ENCODE peak calls at places on chromosomes 7 and 10, in eight cellular contexts. A is naive thymus-derived CD4-positive, alpha-beta T cell; Q is heart left ventricle; K is HEK293T; L is RCC 7860; P is left cardiac atrium; J is 8988T; R is heart right ventricle. M is an unnamed sample.

GRCh38 chr10:31745612-31746376 is 182.8 kb downstream of the ARHGAP12 start:
- DNase-seq in P (no peak), J (peak; percentile 75), K (no peak), Q (no peak), L (peak; percentile 96), R (no peak), A (no peak), M (peak; percentile 72)

GRCh38 chr10:124027306-124028050 is 65.9 kb downstream of the CHST15 start:
- DNase-seq in A (no peak), J (no peak), P (no peak), K (no peak), R (no peak), L (no peak), Q (no peak), M (no peak)

GRCh38 chr10:74598891-74599566 is 227.4 kb upstream of the KAT6B start:
- DNase-seq in R (no peak), J (no peak), A (no peak), Q (no peak), L (no peak), P (no peak), K (no peak), M (no peak)

GRCh38 chr10:84540022-84540616 is 211.7 kb downstream of the CCSER2 start:
- DNase-seq in R (no peak), L (peak; percentile 83), P (no peak), Q (no peak), J (peak; percentile 49), K (no peak), A (no peak), M (peak; percentile 45)

GRCh38 chr10:66719483-66719882 is 206.4 kb upstream of the LRRTM3 start:
- DNase-seq in P (no peak), Q (no peak), L (no peak), K (no peak), A (no peak), R (no peak), J (no peak), M (no peak)

GRCh38 chr7:104951546-104951945 is 62.5 kb upstream of the KMT2E start:
- DNase-seq in K (no peak), L (no peak), Q (no peak), R (no peak), J (no peak), A (no peak), P (peak; percentile 55), M (no peak)

GRCh38 chr7:139883814-139884213 is 54.8 kb downstream of the TBXAS1 start:
- DNase-seq in Q (no peak), K (no peak), P (no peak), R (no peak), A (no peak), L (peak; percentile 39), J (no peak), M (peak; percentile 82)

GRCh38 chr7:20596653-20597052 is 18.8 kb upstream of the ABCB5 start:
- DNase-seq in A (no peak), K (no peak), Q (no peak), J (no peak), L (peak; percentile 76), P (no peak), R (no peak), M (peak; percentile 50)

GRCh38 chr10:130357951-130358350 is 221.8 kb downstream of the GLRX3 start:
- DNase-seq in K (no peak), A (no peak), J (no peak), L (no peak), Q (no peak), P (no peak), R (no peak), M (no peak)

GRCh38 chr10:126639084-126639483 is 31.4 kb downstream of the C10orf90 start:
- DNase-seq in R (no peak), P (no peak), L (peak; percentile 16), K (no peak), A (no peak), Q (no peak), J (no peak), M (no peak)

GRCh38 chr10:13708256-13708990 is 121.7 kb downstream of the PRPF18 start:
- DNase-seq in K (no peak), P (no peak), R (no peak), A (no peak), J (no peak), L (no peak), Q (no peak), M (no peak)

GRCh38 chr7:112422842-112423496 is 27.3 kb upstream of the IFRD1 start:
- DNase-seq in R (peak; percentile 63), Q (peak; percentile 80), P (peak; percentile 83), K (peak; percentile 55), J (no peak), L (peak; percentile 52), A (no peak), M (peak; percentile 77)

GRCh38 chr10:93150289-93150688 is 76.6 kb downstream of the CYP26A1 start:
- DNase-seq in R (no peak), J (no peak), Q (no peak), K (no peak), A (no peak), P (no peak), L (no peak), M (no peak)

GRCh38 chr10:79245539-79246208 is 101.6 kb upstream of the PPIF start:
- DNase-seq in R (no peak), K (no peak), A (no peak), Q (no peak), J (no peak), P (no peak), L (no peak), M (no peak)

GRCh38 chr7:97149843-97150242 is 32.3 kb downstream of the SDHAF3 start:
- DNase-seq in K (no peak), A (no peak), L (no peak), R (no peak), Q (no peak), J (no peak), P (no peak), M (no peak)

GRCh38 chr7:1103009-1103788 is 15.3 kb downstream of the GPER1 start:
- DNase-seq in R (no peak), A (no peak), Q (no peak), P (no peak), L (no peak), J (no peak), K (no peak), M (no peak)

GRCh38 chr7:20785211-20786048 is 1.3 kb downstream of the SP8 start:
- DNase-seq in Q (no peak), J (no peak), L (no peak), R (no peak), A (no peak), P (no peak), K (peak; percentile 42), M (no peak)

GRCh38 chr10:11009471-11010308 is 8.0 kb upstream of the CELF2 start:
- DNase-seq in K (no peak), L (no peak), J (no peak), A (no peak), R (no peak), Q (no peak), P (no peak), M (no peak)

GRCh38 chr10:48526371-48526821 is 78.5 kb downstream of the ARHGAP22 start:
- DNase-seq in R (no peak), K (no peak), J (no peak), A (no peak), Q (no peak), L (no peak), P (no peak), M (peak; percentile 61)

GRCh38 chr10:44240766-44241165 is 144.1 kb downstream of the CXCL12 start:
- DNase-seq in K (no peak), A (no peak), R (no peak), L (no peak), P (no peak), J (no peak), Q (no peak), M (no peak)

GRCh38 chr10:11845113-11845512 is 22.0 kb downstream of the PROSER2 start:
- DNase-seq in R (no peak), A (no peak), P (no peak), J (no peak), Q (no peak), K (no peak), L (no peak), M (no peak)

GRCh38 chr7:99380032-99380822 is 5.7 kb downstream of the ARPC1B start:
- DNase-seq in Q (peak; percentile 65), A (no peak), L (peak; percentile 89), J (no peak), K (no peak), P (peak; percentile 61), R (peak; percentile 59), M (no peak)

GRCh38 chr7:17234398-17235021 is 63.9 kb upstream of the AHR start:
- DNase-seq in J (no peak), A (no peak), R (peak; percentile 41), Q (no peak), P (no peak), L (peak; percentile 96), K (no peak), M (peak; percentile 90)

GRCh38 chr10:121032460-121032859 is 181.3 kb downstream of the WDR11 start:
- DNase-seq in A (no peak), P (no peak), Q (no peak), K (no peak), L (no peak), R (no peak), J (no peak), M (no peak)

GRCh38 chr7:27764109-27764508 is 24.1 kb downstream of the TAX1BP1 start:
- DNase-seq in K (no peak), A (no peak), J (no peak), L (no peak), Q (no peak), R (no peak), P (no peak), M (no peak)

GRCh38 chr10:5570007-5570655 is 45.4 kb downstream of the CALML3 start:
- DNase-seq in A (no peak), P (no peak), R (no peak), K (no peak), Q (no peak), J (no peak), L (no peak), M (no peak)

GRCh38 chr7:117323877-117324699 is 1.2 kb upstream of the WNT2 start:
- DNase-seq in A (no peak), J (peak; percentile 37), L (no peak), K (no peak), R (peak; percentile 36), P (peak; percentile 83), Q (peak; percentile 42), M (no peak)

GRCh38 chr7:4267326-4268039 is 414.6 kb upstream of the FOXK1 start:
- DNase-seq in L (no peak), P (no peak), J (no peak), K (no peak), A (no peak), Q (no peak), R (no peak), M (no peak)

GRCh38 chr7:28954936-28955335 is 3.2 kb downstream of the TRIL start:
- DNase-seq in J (no peak), P (no peak), K (no peak), Q (no peak), L (no peak), A (no peak), R (no peak), M (no peak)

GRCh38 chr10:28411648-28412047 is 108.8 kb upstream of the MPP7 start:
- DNase-seq in L (no peak), K (no peak), J (no peak), P (no peak), R (no peak), Q (no peak), A (no peak), M (no peak)

GRCh38 chr10:78263521-78263988 is 229.9 kb downstream of the RPS24 start:
- DNase-seq in L (peak; percentile 99), J (no peak), P (no peak), Q (no peak), A (no peak), R (no peak), K (no peak), M (no peak)

GRCh38 chr7:30473393-30473775 is 5.2 kb downstream of the NOD1 start:
- DNase-seq in L (no peak), J (no peak), P (no peak), Q (no peak), A (no peak), R (no peak), K (no peak), M (no peak)

GRCh38 chr10:118698421-118698820 is 56.3 kb downstream of the CACUL1 start:
- DNase-seq in Q (no peak), A (peak; percentile 35), P (peak; percentile 50), J (peak; percentile 34), R (no peak), K (peak; percentile 18), L (peak; percentile 86), M (peak; percentile 31)

GRCh38 chr10:95395947-95396449 is 105.2 kb upstream of the PDLIM1 start:
- DNase-seq in P (peak; percentile 65), A (no peak), R (peak; percentile 74), Q (peak; percentile 87), J (no peak), L (peak; percentile 77), K (no peak), M (no peak)

M was measured in kidney epithelial cell.